ENCODE peak calls at places on chromosome 3, in five cellular contexts. One of them, this sample, is unnamed.

GRCh38 chr3:129314757-129315385 is 36.2 kb downstream of the HMCES start:
- DNase-seq in HepG2: peak; percentile 92
- DNase-seq in K562: peak; percentile 88
- DNase-seq in GM12878: no peak
- DNase-seq in SK-N-SH: peak; percentile 96
- DNase-seq in this sample: peak; percentile 92

GRCh38 chr3:120180731-120181412 is 86.6 kb upstream of the GSK3B start:
- DNase-seq in HepG2: peak; percentile 74
- DNase-seq in K562: no peak
- DNase-seq in GM12878: no peak
- DNase-seq in SK-N-SH: no peak
- DNase-seq in this sample: no peak

GRCh38 chr3:190092250-190092649 is 28.4 kb downstream of the P3H2 start:
- DNase-seq in HepG2: no peak
- DNase-seq in K562: no peak
- DNase-seq in GM12878: no peak
- DNase-seq in SK-N-SH: no peak
- DNase-seq in this sample: no peak

GRCh38 chr3:194686816-194687637 is 1.3 kb downstream of the FAM43A start:
- DNase-seq in HepG2: no peak
- DNase-seq in K562: no peak
- DNase-seq in GM12878: no peak
- DNase-seq in SK-N-SH: peak; percentile 78
- DNase-seq in this sample: no peak

GRCh38 chr3:12856626-12857025 is 15.3 kb upstream of the RPL32 start:
- DNase-seq in HepG2: no peak
- DNase-seq in K562: no peak
- DNase-seq in GM12878: no peak
- DNase-seq in SK-N-SH: no peak
- DNase-seq in this sample: no peak

GRCh38 chr3:169526246-169526645 is 137.3 kb downstream of the MECOM start:
- DNase-seq in HepG2: no peak
- DNase-seq in K562: no peak
- DNase-seq in GM12878: no peak
- DNase-seq in SK-N-SH: no peak
- DNase-seq in this sample: no peak

GRCh38 chr3:53842436-53843194 is 3.6 kb downstream of the CHDH start:
- DNase-seq in HepG2: peak; percentile 100
- DNase-seq in K562: no peak
- DNase-seq in GM12878: no peak
- DNase-seq in SK-N-SH: no peak
- DNase-seq in this sample: no peak

GRCh38 chr3:120622870-120623718 is 27.0 kb downstream of the NDUFB4 start:
- DNase-seq in HepG2: peak; percentile 58
- DNase-seq in K562: peak; percentile 77
- DNase-seq in GM12878: no peak
- DNase-seq in SK-N-SH: no peak
- DNase-seq in this sample: peak; percentile 40

GRCh38 chr3:63370094-63370493 is 92.0 kb downstream of the SYNPR start:
- DNase-seq in HepG2: no peak
- DNase-seq in K562: no peak
- DNase-seq in GM12878: no peak
- DNase-seq in SK-N-SH: no peak
- DNase-seq in this sample: no peak

GRCh38 chr3:162034368-162034767 is 537.8 kb downstream of the OTOL1 start:
- DNase-seq in HepG2: no peak
- DNase-seq in K562: no peak
- DNase-seq in GM12878: no peak
- DNase-seq in SK-N-SH: no peak
- DNase-seq in this sample: no peak

GRCh38 chr3:152322756-152323155 is 54.0 kb downstream of the MBNL1 start:
- DNase-seq in HepG2: no peak
- DNase-seq in K562: no peak
- DNase-seq in GM12878: peak; percentile 61
- DNase-seq in SK-N-SH: no peak
- DNase-seq in this sample: no peak

GRCh38 chr3:11364181-11364580 is 92.0 kb downstream of the ATG7 start:
- DNase-seq in HepG2: no peak
- DNase-seq in K562: no peak
- DNase-seq in GM12878: no peak
- DNase-seq in SK-N-SH: no peak
- DNase-seq in this sample: no peak

GRCh38 chr3:72290859-72291641 is 506.1 kb upstream of the PROK2 start:
- DNase-seq in HepG2: no peak
- DNase-seq in K562: peak; percentile 31
- DNase-seq in GM12878: no peak
- DNase-seq in SK-N-SH: peak; percentile 34
- DNase-seq in this sample: no peak

GRCh38 chr3:157125101-157125500 is 34.8 kb downstream of the CCNL1 start:
- DNase-seq in HepG2: no peak
- DNase-seq in K562: no peak
- DNase-seq in GM12878: no peak
- DNase-seq in SK-N-SH: no peak
- DNase-seq in this sample: no peak

GRCh38 chr3:105877625-105877913 is 8.8 kb upstream of the CBLB start:
- DNase-seq in HepG2: no peak
- DNase-seq in K562: no peak
- DNase-seq in GM12878: no peak
- DNase-seq in SK-N-SH: no peak
- DNase-seq in this sample: no peak

GRCh38 chr3:50319181-50319871 is 3.2 kb downstream of the HYAL2 start:
- DNase-seq in HepG2: no peak
- DNase-seq in K562: no peak
- DNase-seq in GM12878: no peak
- DNase-seq in SK-N-SH: no peak
- DNase-seq in this sample: no peak

GRCh38 chr3:65490132-65490531 is 548.6 kb downstream of the MAGI1 start:
- DNase-seq in HepG2: no peak
- DNase-seq in K562: no peak
- DNase-seq in GM12878: no peak
- DNase-seq in SK-N-SH: no peak
- DNase-seq in this sample: no peak

GRCh38 chr3:157117875-157118654 is 41.9 kb downstream of the CCNL1 start:
- DNase-seq in HepG2: no peak
- DNase-seq in K562: peak; percentile 67
- DNase-seq in GM12878: no peak
- DNase-seq in SK-N-SH: no peak
- DNase-seq in this sample: no peak

GRCh38 chr3:126512026-126512425 is 5.5 kb downstream of the UROC1 start:
- DNase-seq in HepG2: no peak
- DNase-seq in K562: no peak
- DNase-seq in GM12878: no peak
- DNase-seq in SK-N-SH: no peak
- DNase-seq in this sample: no peak

GRCh38 chr3:183447206-183448001 is 19.0 kb upstream of the MCF2L2 start:
- DNase-seq in HepG2: peak; percentile 92
- DNase-seq in K562: peak; percentile 98
- DNase-seq in GM12878: peak; percentile 43
- DNase-seq in SK-N-SH: peak; percentile 93
- DNase-seq in this sample: peak; percentile 81

GRCh38 chr3:18349197-18349798 is 75.8 kb downstream of the SATB1 start:
- DNase-seq in HepG2: no peak
- DNase-seq in K562: no peak
- DNase-seq in GM12878: no peak
- DNase-seq in SK-N-SH: no peak
- DNase-seq in this sample: no peak

GRCh38 chr3:190175490-190175889 is 54.8 kb upstream of the P3H2 start:
- DNase-seq in HepG2: no peak
- DNase-seq in K562: no peak
- DNase-seq in GM12878: no peak
- DNase-seq in SK-N-SH: no peak
- DNase-seq in this sample: no peak

GRCh38 chr3:195164573-195165263 is 106.2 kb downstream of the XXYLT1 start:
- DNase-seq in HepG2: peak; percentile 99
- DNase-seq in K562: peak; percentile 67
- DNase-seq in GM12878: no peak
- DNase-seq in SK-N-SH: no peak
- DNase-seq in this sample: no peak

DNA sequence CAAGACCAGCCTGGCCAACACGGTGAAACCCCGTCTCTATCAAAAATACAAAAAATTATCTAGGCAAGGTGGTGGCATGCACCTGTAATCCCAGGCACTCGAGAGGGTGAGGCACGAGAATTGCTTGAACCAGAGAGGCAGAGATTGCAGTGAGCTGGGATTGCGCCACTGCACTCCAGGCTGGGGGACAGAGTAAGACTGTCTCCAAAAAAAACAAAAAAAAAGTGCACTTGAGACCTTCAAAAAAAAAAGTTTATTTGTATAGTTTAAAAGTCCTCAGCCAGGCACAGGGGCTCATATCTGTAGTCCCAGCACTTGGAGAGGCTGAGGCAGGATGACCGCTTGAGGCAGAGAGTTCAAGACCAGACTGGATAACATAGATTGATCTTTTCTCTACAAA is 2.1 kb downstream of the PBRM1 start:
- DNase-seq in HepG2: no peak
- DNase-seq in K562: no peak
- DNase-seq in GM12878: no peak
- DNase-seq in SK-N-SH: no peak
- DNase-seq in this sample: no peak
- TF ChIP-seq FOXM1 in HepG2: no peak
- TF ChIP-seq FOXM1 in K562: no peak
- TF ChIP-seq FOXM1 in GM12878: no peak
- TF ChIP-seq FOXM1 in SK-N-SH: no peak
- TF ChIP-seq FOXM1 in this sample: no peak

GRCh38 chr3:61356678-61357077 is 105.4 kb upstream of the FHIT start:
- DNase-seq in HepG2: peak; percentile 2
- DNase-seq in K562: no peak
- DNase-seq in GM12878: no peak
- DNase-seq in SK-N-SH: no peak
- DNase-seq in this sample: no peak

GRCh38 chr3:61357902-61358301 is 106.7 kb upstream of the FHIT start:
- DNase-seq in HepG2: no peak
- DNase-seq in K562: no peak
- DNase-seq in GM12878: no peak
- DNase-seq in SK-N-SH: peak; percentile 24
- DNase-seq in this sample: no peak

GRCh38 chr3:61354604-61355003 is 103.4 kb upstream of the FHIT start:
- DNase-seq in HepG2: no peak
- DNase-seq in K562: no peak
- DNase-seq in GM12878: peak; percentile 16
- DNase-seq in SK-N-SH: no peak
- DNase-seq in this sample: no peak

GRCh38 chr3:61360297-61360696 is 109.0 kb upstream of the FHIT start:
- DNase-seq in HepG2: no peak
- DNase-seq in K562: no peak
- DNase-seq in GM12878: no peak
- DNase-seq in SK-N-SH: no peak
- DNase-seq in this sample: no peak

DNA sequence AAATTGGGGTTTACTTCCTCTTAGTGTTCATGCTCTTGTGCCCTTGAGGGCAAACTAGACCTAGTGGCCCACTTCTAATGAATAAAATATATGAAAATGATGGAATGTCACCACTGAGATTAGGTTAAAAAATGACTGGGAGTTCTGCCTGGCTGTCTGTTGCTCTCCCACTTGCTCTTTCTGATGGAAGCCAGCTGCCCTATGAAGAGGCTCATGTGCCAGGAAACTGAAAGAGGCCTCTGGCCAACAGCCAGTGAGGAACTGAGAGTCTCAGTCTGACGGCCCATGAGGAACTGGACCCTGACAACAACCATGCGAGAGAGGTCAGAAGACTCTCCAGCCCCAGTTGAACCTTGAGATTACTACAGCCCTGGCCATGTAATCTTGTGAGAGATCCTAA is 107.1 kb upstream of the FHIT start:
- DNase-seq in HepG2: no peak
- DNase-seq in K562: no peak
- DNase-seq in GM12878: peak; percentile 76
- DNase-seq in SK-N-SH: peak; percentile 47
- DNase-seq in this sample: no peak
- TF ChIP-seq FOXM1 in HepG2: no peak
- TF ChIP-seq FOXM1 in K562: no peak
- TF ChIP-seq FOXM1 in GM12878: peak; percentile 94
- TF ChIP-seq FOXM1 in SK-N-SH: no peak
- TF ChIP-seq FOXM1 in this sample: no peak

GRCh38 chr3:110664148-110664547 is 407.5 kb upstream of the NECTIN3 start:
- DNase-seq in HepG2: no peak
- DNase-seq in K562: no peak
- DNase-seq in GM12878: no peak
- DNase-seq in SK-N-SH: no peak
- DNase-seq in this sample: no peak
- TF ChIP-seq FOXM1 in HepG2: no peak
- TF ChIP-seq FOXM1 in K562: no peak
- TF ChIP-seq FOXM1 in GM12878: no peak
- TF ChIP-seq FOXM1 in SK-N-SH: no peak
- TF ChIP-seq FOXM1 in this sample: no peak

GRCh38 chr3:31980530-31981205 is 394 bp downstream of the OSBPL10 start:
- DNase-seq in HepG2: peak; percentile 54
- DNase-seq in K562: no peak
- DNase-seq in GM12878: no peak
- DNase-seq in SK-N-SH: peak; percentile 83
- DNase-seq in this sample: peak; percentile 68
- TF ChIP-seq FOXM1 in HepG2: no peak
- TF ChIP-seq FOXM1 in K562: no peak
- TF ChIP-seq FOXM1 in GM12878: no peak
- TF ChIP-seq FOXM1 in SK-N-SH: no peak
- TF ChIP-seq FOXM1 in this sample: no peak

DNA sequence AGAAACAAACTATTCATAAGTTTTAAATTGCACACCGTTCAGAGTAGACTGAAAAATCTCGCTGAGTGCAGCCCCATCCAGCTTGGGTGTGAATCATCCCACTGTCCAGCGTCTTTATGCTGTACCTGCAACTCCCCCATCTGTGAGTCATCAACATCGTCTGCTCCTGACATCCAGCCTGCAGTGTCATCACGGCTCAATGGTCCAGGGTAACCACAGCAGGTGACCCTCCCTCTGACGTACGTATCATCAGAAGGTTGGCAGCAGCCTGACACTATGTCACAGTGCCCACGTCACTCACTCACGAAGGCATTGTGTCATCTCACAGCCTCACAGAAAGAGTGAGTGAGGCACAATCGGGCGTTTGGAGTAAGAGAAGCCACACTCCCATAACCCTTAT is 65.2 kb downstream of the TPRA1 start:
- DNase-seq in HepG2: peak; percentile 27
- DNase-seq in K562: peak; percentile 45
- DNase-seq in GM12878: no peak
- DNase-seq in SK-N-SH: no peak
- DNase-seq in this sample: no peak
- TF ChIP-seq FOXM1 in HepG2: no peak
- TF ChIP-seq FOXM1 in K562: no peak
- TF ChIP-seq FOXM1 in GM12878: no peak
- TF ChIP-seq FOXM1 in SK-N-SH: no peak
- TF ChIP-seq FOXM1 in this sample: no peak

This sample was measured in HEK293T.